ENCODE peak calls at places on chromosomes 4 and X, in five cellular contexts. One of them, this sample, is unnamed.

GRCh38 chrX:41110801-41111625 is 25.8 kb downstream of the USP9X start:
- DNase-seq in ovary: no peak
- DNase-seq in lower leg skin: no peak
- DNase-seq in transverse colon: no peak
- DNase-seq in A549: no peak
- DNase-seq in this sample: no peak

GRCh38 chr4:186472948-186473347 is 82.4 kb downstream of the MTNR1A start:
- DNase-seq in lower leg skin: no peak
- DNase-seq in ovary: no peak
- DNase-seq in A549: peak
- DNase-seq in transverse colon: no peak
- DNase-seq in this sample: no peak

GRCh38 chrX:65755786-65756185 is 88.3 kb downstream of the MSN start:
- DNase-seq in ovary: no peak
- DNase-seq in lower leg skin: no peak
- DNase-seq in transverse colon: no peak
- DNase-seq in A549: no peak
- DNase-seq in this sample: no peak

GRCh38 chr4:145487626-145488025 is 6.0 kb downstream of the SMAD1 start:
- DNase-seq in A549: no peak
- DNase-seq in transverse colon: no peak
- DNase-seq in ovary: no peak
- DNase-seq in lower leg skin: no peak
- DNase-seq in this sample: peak

GRCh38 chr4:89657931-89658700 is 178.8 kb downstream of the SNCA start:
- DNase-seq in transverse colon: no peak
- DNase-seq in lower leg skin: no peak
- DNase-seq in A549: no peak
- DNase-seq in ovary: no peak
- DNase-seq in this sample: no peak

GRCh38 chr4:40261246-40262078 is 64.6 kb downstream of the RHOH start:
- DNase-seq in lower leg skin: no peak
- DNase-seq in ovary: no peak
- DNase-seq in A549: no peak
- DNase-seq in transverse colon: no peak
- DNase-seq in this sample: no peak

GRCh38 chrX:85244411-85245210 is 820 bp downstream of the ZNF711 start:
- DNase-seq in lower leg skin: no peak
- DNase-seq in ovary: peak
- DNase-seq in A549: peak
- DNase-seq in transverse colon: no peak
- DNase-seq in this sample: no peak

GRCh38 chr4:185933078-185933581 is 121.1 kb upstream of the SORBS2 start:
- DNase-seq in lower leg skin: no peak
- DNase-seq in A549: no peak
- DNase-seq in transverse colon: no peak
- DNase-seq in ovary: no peak
- DNase-seq in this sample: no peak

GRCh38 chr4:98524271-98524670 is 134.1 kb downstream of the TSPAN5 start:
- DNase-seq in A549: no peak
- DNase-seq in transverse colon: no peak
- DNase-seq in ovary: no peak
- DNase-seq in lower leg skin: no peak
- DNase-seq in this sample: no peak

GRCh38 chrX:153669174-153669890 is 4.3 kb downstream of the PNCK start:
- DNase-seq in A549: no peak
- DNase-seq in ovary: no peak
- DNase-seq in transverse colon: no peak
- DNase-seq in lower leg skin: peak
- DNase-seq in this sample: peak

GRCh38 chr4:8380511-8381415 is 59.8 kb downstream of the ACOX3 start:
- DNase-seq in transverse colon: no peak
- DNase-seq in ovary: no peak
- DNase-seq in A549: no peak
- DNase-seq in lower leg skin: no peak
- DNase-seq in this sample: no peak

GRCh38 chr4:20075479-20075878 is 176.2 kb upstream of the SLIT2 start:
- DNase-seq in ovary: no peak
- DNase-seq in A549: no peak
- DNase-seq in lower leg skin: no peak
- DNase-seq in transverse colon: no peak
- DNase-seq in this sample: no peak

GRCh38 chr4:153901220-153901619 is 112.3 kb upstream of the SFRP2 start:
- DNase-seq in A549: no peak
- DNase-seq in lower leg skin: no peak
- DNase-seq in transverse colon: no peak
- DNase-seq in ovary: no peak
- DNase-seq in this sample: no peak

GRCh38 chr4:957231-957580 is 16.2 kb downstream of the DGKQ start:
- DNase-seq in transverse colon: no peak
- DNase-seq in ovary: no peak
- DNase-seq in lower leg skin: peak
- DNase-seq in A549: no peak
- DNase-seq in this sample: no peak

GRCh38 chr4:959338-960139 is 13.8 kb downstream of the DGKQ start:
- DNase-seq in lower leg skin: peak
- DNase-seq in A549: no peak
- DNase-seq in ovary: peak
- DNase-seq in transverse colon: no peak
- DNase-seq in this sample: no peak

GRCh38 chr4:958836-959337 is 14.5 kb downstream of the DGKQ start:
- DNase-seq in lower leg skin: peak
- DNase-seq in A549: no peak
- DNase-seq in transverse colon: no peak
- DNase-seq in ovary: no peak
- DNase-seq in this sample: no peak

GRCh38 chr4:957581-958313 is 15.6 kb downstream of the DGKQ start:
- DNase-seq in A549: no peak
- DNase-seq in ovary: peak
- DNase-seq in transverse colon: no peak
- DNase-seq in lower leg skin: peak
- DNase-seq in this sample: no peak

GRCh38 chr4:958314-958665 is 15.1 kb downstream of the DGKQ start:
- DNase-seq in transverse colon: no peak
- DNase-seq in A549: no peak
- DNase-seq in lower leg skin: peak
- DNase-seq in ovary: no peak
- DNase-seq in this sample: no peak
- TF ChIP-seq POLR2A in transverse colon: no peak
- TF ChIP-seq POLR2A in A549: no peak
- TF ChIP-seq POLR2A in lower leg skin: no peak
- TF ChIP-seq POLR2A in ovary: no peak
- TF ChIP-seq POLR2A in this sample: no peak

DNA sequence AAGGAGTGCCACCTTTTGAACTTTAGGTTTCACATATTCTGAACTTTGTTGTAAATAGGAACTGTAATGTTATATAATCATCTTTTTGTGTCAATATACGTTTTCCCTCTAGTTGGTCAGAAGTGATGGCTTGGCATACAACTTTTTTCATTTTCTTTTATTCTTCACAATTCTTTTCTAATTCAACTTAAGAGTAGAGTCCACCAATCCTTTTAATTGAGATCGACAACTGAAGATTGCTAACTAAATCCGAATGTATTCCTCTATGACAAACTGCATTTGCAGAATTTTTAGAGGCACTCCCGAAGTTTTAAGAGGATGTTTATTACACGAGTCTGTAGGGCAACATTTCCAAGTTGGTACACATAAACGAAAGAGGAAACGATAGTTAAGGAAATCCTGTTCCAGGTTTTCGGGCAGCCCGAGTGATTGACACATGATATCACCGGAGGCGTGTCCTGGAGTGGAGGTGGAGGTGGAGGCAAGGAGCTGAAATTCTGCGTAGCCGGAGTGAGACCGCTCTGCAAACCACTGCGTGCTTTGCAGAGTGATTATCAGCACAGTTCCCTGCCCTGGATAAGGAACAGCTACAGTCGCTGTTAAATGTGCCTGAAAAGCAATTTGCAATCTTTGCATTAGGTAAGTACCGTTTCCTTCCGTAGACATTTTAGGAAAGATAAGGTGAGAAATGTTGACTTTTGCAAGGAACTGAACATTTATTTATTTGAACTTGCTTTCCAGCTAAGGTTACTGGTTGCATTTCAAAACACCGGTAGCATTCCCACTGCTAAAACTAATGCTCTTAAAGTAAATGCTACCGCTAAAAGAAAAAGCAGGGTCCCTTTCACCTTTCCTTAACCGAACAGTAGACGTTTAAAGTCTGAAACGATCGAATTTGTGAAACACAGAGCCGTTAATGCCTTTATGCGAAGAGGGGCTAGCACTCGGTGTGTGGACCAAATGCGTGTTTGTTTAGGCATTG is at the start of gene SPRY1:
- DNase-seq in A549: peak
- DNase-seq in ovary: peak
- DNase-seq in lower leg skin: peak
- DNase-seq in transverse colon: peak
- DNase-seq in this sample: no peak
- TF ChIP-seq POLR2A in A549: no peak
- TF ChIP-seq POLR2A in ovary: peak
- TF ChIP-seq POLR2A in lower leg skin: no peak
- TF ChIP-seq POLR2A in transverse colon: peak
- TF ChIP-seq POLR2A in this sample: no peak

DNA sequence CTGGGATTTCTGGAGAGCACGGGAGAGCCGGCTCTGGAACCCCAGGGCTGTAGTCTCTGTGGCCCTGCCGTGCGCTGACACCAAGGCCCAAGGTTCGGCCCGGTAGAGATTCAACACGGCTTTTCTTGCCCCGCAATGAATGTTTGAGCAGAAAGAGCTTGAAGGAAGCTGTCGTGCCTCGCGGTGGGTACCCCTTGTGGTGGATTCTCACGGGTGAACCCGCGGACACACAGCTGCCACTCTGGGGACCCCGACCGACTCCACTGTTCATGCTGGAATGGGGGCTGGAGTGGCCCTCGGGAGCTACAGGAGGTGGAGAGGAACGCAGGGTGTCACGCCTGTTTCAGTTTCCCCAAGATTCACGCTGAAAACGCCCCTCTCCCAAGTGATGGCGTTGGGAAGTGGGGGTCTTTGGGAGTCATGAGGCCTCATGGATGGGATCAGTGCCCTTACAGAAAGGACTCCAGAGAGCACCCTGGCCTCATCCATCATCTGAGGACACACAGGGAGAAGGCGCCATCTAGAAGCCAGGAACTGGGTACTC is 6.6 kb downstream of the SLC25A6 start:
- DNase-seq in lower leg skin: peak
- DNase-seq in ovary: no peak
- DNase-seq in transverse colon: no peak
- DNase-seq in A549: no peak
- DNase-seq in this sample: no peak
- TF ChIP-seq POLR2A in lower leg skin: no peak
- TF ChIP-seq POLR2A in ovary: no peak
- TF ChIP-seq POLR2A in transverse colon: peak
- TF ChIP-seq POLR2A in A549: no peak
- TF ChIP-seq POLR2A in this sample: peak

GRCh38 chr4:1857931-1858330 is 2.0 kb upstream of the LETM1 start:
- DNase-seq in ovary: no peak
- DNase-seq in A549: no peak
- DNase-seq in lower leg skin: no peak
- DNase-seq in transverse colon: peak
- DNase-seq in this sample: no peak

GRCh38 chr4:1855334-1856070 is 454 bp downstream of the LETM1 start:
- DNase-seq in A549: no peak
- DNase-seq in transverse colon: peak
- DNase-seq in ovary: peak
- DNase-seq in lower leg skin: no peak
- DNase-seq in this sample: peak

GRCh38 chr4:1854752-1855151 is 1.2 kb downstream of the LETM1 start:
- DNase-seq in ovary: no peak
- DNase-seq in lower leg skin: no peak
- DNase-seq in transverse colon: no peak
- DNase-seq in A549: no peak
- DNase-seq in this sample: no peak

GRCh38 chr4:1856920-1857699 is 1.2 kb upstream of the LETM1 start:
- DNase-seq in lower leg skin: no peak
- DNase-seq in A549: peak
- DNase-seq in transverse colon: peak
- DNase-seq in ovary: peak
- DNase-seq in this sample: no peak

DNA sequence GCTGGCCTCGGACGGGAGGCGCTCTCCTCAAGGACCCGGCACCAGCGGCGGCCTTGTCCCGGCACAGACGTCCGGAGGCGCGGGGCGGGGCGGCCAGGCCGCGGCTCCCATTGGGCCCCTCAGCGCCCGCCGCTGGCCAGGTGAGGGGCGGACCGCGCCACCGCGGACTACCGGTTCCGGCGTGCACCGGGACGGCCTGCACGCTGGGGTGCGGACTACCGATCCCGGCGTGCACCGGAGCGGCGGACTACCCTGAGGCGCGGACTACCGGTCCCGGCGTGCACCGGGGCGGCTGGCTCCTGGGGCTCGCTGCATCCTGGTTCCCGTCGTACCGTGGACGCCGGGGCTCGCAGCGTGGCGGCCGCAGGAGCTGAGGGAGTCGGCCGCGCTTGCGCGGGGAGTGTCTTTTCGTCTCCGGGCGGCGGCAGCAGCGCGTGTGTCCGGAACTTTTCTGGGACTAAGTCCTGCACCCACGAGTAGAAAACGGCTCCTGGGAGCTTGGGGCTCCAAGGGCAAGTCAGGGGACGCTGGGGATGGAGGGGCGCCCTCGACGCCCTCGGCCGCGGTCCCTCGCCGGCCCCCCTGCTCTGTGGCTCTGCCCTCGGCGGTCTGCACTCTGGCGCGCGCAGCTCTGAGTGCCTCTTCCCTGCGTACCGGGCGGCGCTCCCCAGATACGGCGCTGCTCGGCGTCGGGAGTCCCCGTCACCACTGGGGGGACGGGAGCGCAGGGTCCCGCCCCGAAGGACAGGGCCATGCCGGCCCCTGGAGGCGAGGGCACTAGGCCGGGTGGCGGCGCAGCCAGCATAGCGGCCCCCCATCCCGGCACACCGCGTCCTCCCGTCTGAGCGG is at the start of gene LETM1:
- DNase-seq in lower leg skin: peak
- DNase-seq in transverse colon: peak
- DNase-seq in ovary: peak
- DNase-seq in A549: peak
- DNase-seq in this sample: peak
- TF ChIP-seq POLR2A in lower leg skin: no peak
- TF ChIP-seq POLR2A in transverse colon: peak
- TF ChIP-seq POLR2A in ovary: peak
- TF ChIP-seq POLR2A in A549: peak
- TF ChIP-seq POLR2A in this sample: peak

GRCh38 chrX:11745881-11746280 is 12.2 kb upstream of the MSL3 start:
- DNase-seq in transverse colon: no peak
- DNase-seq in A549: no peak
- DNase-seq in lower leg skin: no peak
- DNase-seq in ovary: no peak
- DNase-seq in this sample: no peak
- TF ChIP-seq POLR2A in transverse colon: no peak
- TF ChIP-seq POLR2A in A549: no peak
- TF ChIP-seq POLR2A in lower leg skin: no peak
- TF ChIP-seq POLR2A in ovary: no peak
- TF ChIP-seq POLR2A in this sample: no peak

GRCh38 chr4:48779998-48780866 is at the start of gene FRYL:
- DNase-seq in ovary: peak
- DNase-seq in A549: peak
- DNase-seq in lower leg skin: peak
- DNase-seq in transverse colon: peak
- DNase-seq in this sample: peak
- TF ChIP-seq POLR2A in ovary: peak
- TF ChIP-seq POLR2A in A549: peak
- TF ChIP-seq POLR2A in lower leg skin: no peak
- TF ChIP-seq POLR2A in transverse colon: peak
- TF ChIP-seq POLR2A in this sample: peak

GRCh38 chr4:77681792-77682191 is 76.2 kb downstream of the CXCL13 start:
- DNase-seq in lower leg skin: no peak
- DNase-seq in ovary: no peak
- DNase-seq in transverse colon: no peak
- DNase-seq in A549: no peak
- DNase-seq in this sample: no peak
- TF ChIP-seq POLR2A in lower leg skin: no peak
- TF ChIP-seq POLR2A in ovary: no peak
- TF ChIP-seq POLR2A in transverse colon: no peak
- TF ChIP-seq POLR2A in A549: no peak
- TF ChIP-seq POLR2A in this sample: no peak